ENCODE peak calls at places on chromosomes 6 and 20, in six cellular contexts. N is effector memory CD4-positive, alpha-beta T cell; F is COR-L47; Q is astrocyte of the cerebellum; X is NCI-H2081; H is HFFc6. V is an unnamed sample.

GRCh38 chr20:43691928-43692524 is 25.1 kb downstream of the MYBL2 start:
- DNase-seq in X (no peak), N (no peak), Q (peak; percentile 6), F (peak; percentile 18), H (peak; percentile 25), V (no peak)

GRCh38 chr20:55069951-55070350 is 594.6 kb downstream of the DOK5 start:
- DNase-seq in N (no peak), H (no peak), F (no peak), Q (no peak), X (no peak), V (no peak)

GRCh38 chr20:56223352-56223751 is 25.2 kb upstream of the MC3R start:
- DNase-seq in F (no peak), X (no peak), H (no peak), N (no peak), Q (no peak), V (no peak)

GRCh38 chr20:53165452-53165851 is 193.3 kb downstream of the TSHZ2 start:
- DNase-seq in N (no peak), Q (no peak), H (no peak), F (no peak), X (no peak), V (no peak)

GRCh38 chr6:45605971-45606370 is 228.2 kb upstream of the SUPT3H start:
- DNase-seq in Q (no peak), F (no peak), X (no peak), H (no peak), N (no peak), V (no peak)

GRCh38 chr20:63690898-63691710 is 5.3 kb upstream of the TNFRSF6B start:
- DNase-seq in F (no peak), N (no peak), X (no peak), H (no peak), Q (no peak), V (no peak)

GRCh38 chr20:62752181-62752670 is 43.6 kb downstream of the NTSR1 start:
- DNase-seq in N (no peak), X (no peak), Q (no peak), H (no peak), F (no peak), V (no peak)

GRCh38 chr6:110158479-110158878 is 21.0 kb downstream of the WASF1 start:
- DNase-seq in N (no peak), H (no peak), X (no peak), F (no peak), Q (no peak), V (no peak)

GRCh38 chr20:64114356-64114971 is 7.1 kb upstream of the NPBWR2 start:
- DNase-seq in N (no peak), H (no peak), Q (no peak), X (no peak), F (no peak), V (no peak)

GRCh38 chr6:98929498-98930060 is 18.2 kb downstream of the FBXL4 start:
- DNase-seq in H (no peak), X (no peak), Q (no peak), N (no peak), F (no peak), V (no peak)

GRCh38 chr6:83258517-83258916 is 65.4 kb downstream of the RWDD2A start:
- DNase-seq in N (no peak), H (no peak), F (no peak), X (no peak), Q (no peak), V (no peak)

GRCh38 chr6:24974182-24975171 is 38.7 kb upstream of the RIPOR2 start:
- DNase-seq in N (peak; percentile 25), H (no peak), F (no peak), Q (no peak), X (no peak), V (no peak)

GRCh38 chr6:106773956-106774629 is 144.7 kb downstream of the QRSL1 start:
- DNase-seq in Q (no peak), X (no peak), F (no peak), N (no peak), H (no peak), V (no peak)

GRCh38 chr6:128005009-128005408 is 104.2 kb upstream of the THEMIS start:
- DNase-seq in H (no peak), N (no peak), F (no peak), X (no peak), Q (no peak), V (no peak)

GRCh38 chr6:73732845-73733675 is 37.1 kb downstream of the CD109 start:
- DNase-seq in Q (peak; percentile 75), F (peak; percentile 27), H (peak; percentile 65), N (peak; percentile 23), X (peak; percentile 8), V (peak; percentile 39)

GRCh38 chr6:81614292-81614691 is 138.2 kb downstream of the TENT5A start:
- DNase-seq in X (peak; percentile 18), F (peak; percentile 59), H (peak; percentile 20), Q (no peak), N (no peak), V (no peak)

GRCh38 chr20:10524034-10524476 is 89.0 kb downstream of the SLX4IP start:
- DNase-seq in F (peak; percentile 72), Q (peak; percentile 52), H (no peak), X (peak; percentile 37), N (no peak), V (no peak)

GRCh38 chr6:12608016-12608860 is 108.3 kb upstream of the PHACTR1 start:
- DNase-seq in H (peak; percentile 48), X (no peak), F (no peak), N (no peak), Q (no peak), V (no peak)

GRCh38 chr6:106568518-106568917 is 60.8 kb downstream of the RTN4IP1 start:
- DNase-seq in Q (no peak), H (peak; percentile 23), F (no peak), X (no peak), N (no peak), V (no peak)

V was measured in NCI-H1105.